ENCODE peak calls at places on chromosomes 11 and 22, in seven cellular contexts. W is sigmoid colon, X is ascending aorta, D is adipocyte, P is IMR-90, B is HCT116, K is prostate gland. R is an unnamed sample. For H3K9me3, the result is how much of the 10 kb centered on the place peaks cover.

GRCh38 chr11:17762309-17762974 is 27.9 kb downstream of the KCNC1 start:
- DNase-seq in D (no peak), W (no peak), K (no peak), B (peak), P (no peak), X (no peak), R (no peak)

GRCh38 chr22:27726726-27727449 is 74.7 kb downstream of the MN1 start:
- DNase-seq in B (no peak), X (peak), P (peak), D (peak), K (no peak), W (peak), R (no peak)

GRCh38 chr11:46215208-46215931 is 62.1 kb upstream of the CREB3L1 start:
- DNase-seq in B (no peak), D (no peak), W (no peak), X (no peak), K (no peak), P (no peak), R (no peak)

GRCh38 chr11:110467556-110467955 is 37.8 kb downstream of the FDX1 start:
- DNase-seq in W (no peak), X (no peak), P (no peak), K (no peak), B (no peak), D (no peak), R (no peak)

GRCh38 chr11:104073950-104074349 is 37.5 kb downstream of the DDI1 start:
- DNase-seq in P (peak), X (no peak), D (no peak), K (no peak), B (no peak), W (no peak), R (no peak)

GRCh38 chr11:708511-708910 is 2.5 kb downstream of the EPS8L2 start:
- DNase-seq in B (no peak), W (no peak), P (no peak), X (no peak), D (no peak), K (no peak), R (no peak)

GRCh38 chr22:44730034-44730433 is 22.3 kb upstream of the ARHGAP8 start:
- DNase-seq in X (no peak), W (no peak), K (no peak), P (no peak), B (no peak), D (no peak), R (no peak)

GRCh38 chr11:96137357-96137756 is 205.6 kb downstream of the MAML2 start:
- DNase-seq in K (no peak), P (no peak), X (no peak), B (no peak), W (no peak), D (no peak), R (no peak)

GRCh38 chr11:16923987-16924386 is 90.2 kb downstream of the PLEKHA7 start:
- DNase-seq in K (no peak), P (no peak), W (no peak), B (no peak), D (no peak), X (no peak), R (no peak)

GRCh38 chr11:122317337-122317736 is 201.3 kb upstream of the BLID start:
- DNase-seq in X (no peak), P (peak), D (peak), B (no peak), W (peak), K (no peak), R (no peak)

GRCh38 chr22:30273196-30273595 is 6.5 kb upstream of the OSM start:
- DNase-seq in P (no peak), B (no peak), K (no peak), X (no peak), W (no peak), D (no peak), R (no peak)

GRCh38 chr11:35247863-35248262 is 108.9 kb downstream of the CD44 start:
- DNase-seq in X (no peak), B (no peak), P (no peak), D (no peak), K (no peak), W (no peak), R (no peak)

GRCh38 chr11:134374171-134374570 is 37.9 kb downstream of the B3GAT1 start:
- DNase-seq in B (no peak), P (no peak), W (peak), K (no peak), D (no peak), X (no peak), R (no peak)

GRCh38 chr11:41413843-41414242 is 45.6 kb downstream of the LRRC4C start:
- DNase-seq in D (no peak), X (no peak), B (no peak), K (no peak), W (no peak), P (no peak), R (no peak)

GRCh38 chr22:17266261-17266971 is 47.2 kb upstream of the ADA2 start:
- DNase-seq in P (no peak), B (no peak), W (no peak), K (no peak), D (no peak), X (no peak), R (no peak)

GRCh38 chr11:115933564-115933963 is 429.3 kb upstream of the CADM1 start:
- DNase-seq in W (no peak), D (no peak), K (no peak), B (no peak), X (no peak), P (no peak), R (no peak)

GRCh38 chr11:66302656-66303055 is 11.0 kb downstream of the TMEM151A start:
- DNase-seq in W (no peak), B (no peak), D (no peak), P (no peak), X (no peak), K (no peak), R (no peak)

GRCh38 chr11:19597194-19597593 is 115.4 kb upstream of the NAV2 start:
- DNase-seq in X (no peak), D (peak), P (peak), K (no peak), B (no peak), W (no peak), R (no peak)

GRCh38 chr11:117916956-117917355 is 12.2 kb downstream of the TMPRSS13 start:
- DNase-seq in W (peak), P (no peak), B (no peak), X (no peak), D (no peak), K (no peak), R (no peak)

GRCh38 chr22:37499006-37499707 is 13.0 kb upstream of the MFNG start:
- DNase-seq in K (no peak), X (no peak), W (no peak), B (no peak), P (no peak), D (no peak), R (no peak)

GRCh38 chr22:23565942-23566715 is 14.0 kb downstream of the IGLL1 start:
- DNase-seq in X (no peak), P (no peak), B (no peak), D (peak), W (peak), K (no peak), R (no peak)

GRCh38 chr22:45129703-45130524 is 33.8 kb upstream of the NUP50 start:
- DNase-seq in X (no peak), W (no peak), K (no peak), B (no peak), P (no peak), D (no peak), R (no peak)

GRCh38 chr11:74702383-74703007 is 28.7 kb downstream of the CHRDL2 start:
- DNase-seq in B (peak), K (no peak), W (peak), P (peak), D (peak), X (no peak), R (peak)

GRCh38 chr11:58334708-58335107 is 24.2 kb downstream of the OR5B17 start:
- DNase-seq in X (no peak), B (peak), K (no peak), P (peak), W (no peak), D (peak), R (no peak)

GRCh38 chr11:58900479-58901420 is 38.5 kb upstream of the GLYATL1 start:
- DNase-seq in P (peak), D (peak), B (peak), K (peak), X (no peak), W (no peak), R (no peak)

GRCh38 chr22:43501951-43502874 is 90.4 kb downstream of the MPPED1 start:
- DNase-seq in W (no peak), B (no peak), K (no peak), P (no peak), D (no peak), X (no peak), R (no peak)
- H3K9me3 ChIP-seq in W (under half), B (under half), K (under half), P (under half), D (under half), X (under half), R (under half)

DNA sequence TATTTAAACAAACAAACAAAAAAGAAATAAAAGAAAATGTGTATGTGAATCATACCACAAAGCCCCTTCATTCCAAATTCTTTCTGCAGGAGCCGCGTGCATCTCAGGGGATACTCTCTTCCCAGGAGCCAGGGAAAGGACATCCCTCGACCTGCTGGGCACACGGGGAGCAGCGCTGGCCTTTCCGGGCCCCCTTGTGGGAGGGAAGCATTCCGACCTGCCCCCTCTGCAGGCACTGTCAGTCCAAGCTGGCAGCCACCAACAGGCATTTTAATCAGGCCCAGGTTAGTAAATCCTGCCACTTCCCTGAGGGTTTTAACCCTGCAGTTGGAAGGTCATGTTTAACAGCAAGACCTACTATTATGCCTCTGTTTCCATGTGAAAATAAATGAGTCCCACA is 391.5 kb downstream of the SHANK2 start:
- DNase-seq in D (no peak), K (no peak), W (no peak), X (no peak), B (no peak), P (no peak), R (no peak)
- H3K9me3 ChIP-seq in D (under half), K (under half), W (under half), X (under half), B (under half), P (under half), R (under half)

DNA sequence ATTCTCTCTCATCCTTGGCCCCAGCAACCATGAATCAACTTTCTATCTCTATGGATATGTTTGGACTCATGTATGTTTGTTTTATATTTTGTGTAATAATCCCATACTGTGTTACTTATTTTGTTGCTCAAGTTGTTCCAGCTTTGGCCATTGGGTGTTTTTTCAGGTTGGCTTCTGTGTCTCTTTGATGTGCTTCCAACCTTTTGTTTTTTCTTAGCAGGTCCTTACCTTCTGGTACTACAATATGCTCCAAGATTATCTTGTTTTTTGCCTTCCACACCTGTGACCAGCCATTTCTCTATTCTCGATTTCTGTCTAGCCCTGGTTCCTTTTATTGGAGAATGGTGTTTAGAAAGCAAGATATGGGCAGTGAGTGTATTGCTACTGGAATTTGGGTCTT is 14.2 kb downstream of the GVQW3 start:
- DNase-seq in X (no peak), K (no peak), W (no peak), B (no peak), P (no peak), D (no peak), R (no peak)
- H3K9me3 ChIP-seq in X (under half), K (under half), W (under half), B (under half), P (under half), D (under half), R (under half)

DNA sequence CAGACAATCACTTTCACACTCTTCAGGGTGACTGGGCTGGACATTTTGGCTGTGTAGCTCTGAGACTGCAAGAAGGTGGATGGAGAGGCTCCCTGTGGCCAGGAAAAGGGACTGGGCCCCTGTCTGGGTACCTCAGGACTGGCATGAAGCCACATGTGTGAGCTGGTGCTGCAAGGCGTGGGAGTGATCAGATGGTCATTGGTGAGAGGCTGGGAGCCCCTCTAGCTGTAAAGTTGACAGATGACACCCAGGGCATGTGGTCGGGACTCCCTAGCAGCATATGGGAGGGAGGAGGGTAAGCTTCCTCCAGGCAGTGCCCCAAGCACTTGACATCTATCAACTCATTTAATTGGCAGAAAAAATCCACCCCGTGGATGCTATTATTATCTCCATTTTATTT is 18.9 kb upstream of the CABP2 start:
- DNase-seq in B (no peak), K (no peak), P (no peak), D (no peak), W (no peak), X (no peak), R (no peak)
- H3K9me3 ChIP-seq in B (under half), K (under half), P (under half), D (under half), W (under half), X (under half), R (under half)

DNA sequence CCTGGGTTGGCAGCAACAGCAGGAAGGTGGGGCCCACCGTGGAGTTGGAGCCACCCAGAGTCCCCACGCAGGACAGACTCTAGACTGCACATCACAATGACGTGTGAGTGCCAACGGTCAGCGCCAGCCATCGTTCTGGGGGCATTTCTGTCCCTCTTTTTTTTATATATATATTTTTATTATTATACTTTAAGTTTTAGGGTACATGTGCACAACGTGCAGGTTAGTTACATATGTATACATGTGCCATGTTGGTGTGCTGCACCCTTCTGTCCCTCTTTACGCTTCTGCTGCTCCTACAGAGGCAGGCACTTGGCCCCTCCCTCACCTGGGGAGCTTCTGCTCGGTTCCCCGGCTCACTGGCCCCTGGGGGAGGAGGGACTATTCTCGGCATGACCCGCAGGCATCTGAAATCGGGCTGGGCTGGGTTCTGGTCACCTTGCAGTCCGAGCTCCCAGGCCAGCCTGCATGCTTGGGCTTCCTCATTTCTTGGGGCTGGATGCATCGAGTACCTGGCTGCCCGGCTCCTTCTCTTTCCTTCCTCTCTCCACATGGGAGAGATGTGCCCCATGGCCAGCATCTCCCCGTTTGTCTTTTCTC is 787.4 kb downstream of the TBC1D22A start:
- DNase-seq in B (no peak), X (no peak), W (no peak), K (no peak), D (no peak), P (no peak), R (no peak)
- H3K9me3 ChIP-seq in B (under half), X (under half), W (under half), K (under half), D (under half), P (under half), R (under half)

GRCh38 chr11:101180481-101180880 is 50.9 kb upstream of the PGR start:
- DNase-seq in B (no peak), D (no peak), K (no peak), P (no peak), X (no peak), W (no peak), R (no peak)

GRCh38 chr11:101176381-101176780 is 46.8 kb upstream of the PGR start:
- DNase-seq in X (no peak), W (no peak), D (no peak), P (no peak), B (no peak), K (no peak), R (no peak)
- H3K9me3 ChIP-seq in X (under half), W (under half), D (under half), P (under half), B (under half), K (under half), R (under half)

DNA sequence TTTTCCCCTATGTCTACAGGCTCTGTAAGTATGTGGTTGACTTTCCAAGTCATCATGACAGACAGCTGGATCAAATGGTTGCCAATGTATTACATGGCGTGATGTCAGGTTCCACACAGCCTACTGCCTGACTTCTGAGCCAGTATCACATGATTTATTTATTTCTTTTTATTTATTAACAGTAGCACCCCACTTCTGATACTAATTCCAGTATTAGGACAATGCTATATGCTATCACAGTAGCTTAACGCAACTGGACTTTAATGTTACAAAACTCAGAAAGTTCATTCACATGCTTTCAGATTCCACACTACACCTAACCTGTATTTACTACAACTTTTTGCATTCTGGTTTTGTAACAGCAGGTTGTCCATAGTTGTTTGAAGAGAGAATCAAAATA is 17.7 kb upstream of the C11orf24 start:
- DNase-seq in K (no peak), W (no peak), P (no peak), B (no peak), X (no peak), D (no peak), R (no peak)
- H3K9me3 ChIP-seq in K (under half), W (under half), P (under half), B (under half), X (under half), D (under half), R (under half)

DNA sequence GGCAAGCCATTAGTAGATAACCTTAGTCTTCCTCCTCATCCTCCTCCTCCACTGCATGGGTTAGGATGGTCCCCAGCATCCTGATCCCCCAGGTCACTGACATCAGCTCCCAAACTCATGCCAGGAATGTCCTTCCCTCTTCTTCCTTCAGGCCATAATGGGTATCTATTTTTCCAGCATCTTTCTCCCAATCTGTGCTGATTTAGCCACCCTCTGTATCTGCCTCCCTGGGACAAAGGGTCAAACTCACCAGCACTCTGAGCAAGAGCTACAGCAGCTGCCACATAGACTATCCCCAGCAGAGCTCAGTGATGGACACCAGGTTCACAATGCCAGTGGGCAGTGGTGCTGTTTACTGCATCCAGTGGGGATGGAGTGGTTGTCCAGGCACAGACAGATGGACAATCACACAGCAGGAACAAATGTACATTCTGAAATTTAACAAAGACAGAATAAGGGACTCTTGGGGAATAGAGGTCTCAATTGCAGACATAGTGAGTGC is 115.2 kb upstream of the TOP3B start:
- DNase-seq in K (no peak), B (no peak), P (no peak), D (no peak), X (no peak), W (no peak), R (no peak)
- H3K9me3 ChIP-seq in K (under half), B (under half), P (under half), D (under half), X (under half), W (under half), R (under half)

DNA sequence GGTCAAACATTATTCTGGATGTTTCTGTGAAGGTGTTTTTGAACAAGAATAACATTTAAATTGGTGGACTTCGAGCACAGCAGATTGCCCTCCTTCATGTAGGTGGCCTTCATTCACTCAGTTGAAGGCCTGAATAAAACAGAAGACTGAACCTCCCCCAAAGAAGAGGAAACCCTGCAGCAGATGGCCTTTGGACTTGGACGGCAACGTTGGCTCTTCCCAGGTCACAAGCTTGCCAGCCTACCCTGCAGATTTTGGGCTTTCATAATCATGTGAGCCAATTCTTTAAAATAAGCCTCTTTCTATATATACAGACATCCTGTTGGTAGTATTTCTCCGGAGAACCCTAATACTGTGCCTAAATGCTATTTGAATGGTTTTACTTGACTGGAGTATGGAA is 432.2 kb upstream of the NARS2 start:
- DNase-seq in K (no peak), P (no peak), X (no peak), B (no peak), D (no peak), W (no peak), R (no peak)
- H3K9me3 ChIP-seq in K (under half), P (under half), X (under half), B (under half), D (under half), W (under half), R (under half)

DNA sequence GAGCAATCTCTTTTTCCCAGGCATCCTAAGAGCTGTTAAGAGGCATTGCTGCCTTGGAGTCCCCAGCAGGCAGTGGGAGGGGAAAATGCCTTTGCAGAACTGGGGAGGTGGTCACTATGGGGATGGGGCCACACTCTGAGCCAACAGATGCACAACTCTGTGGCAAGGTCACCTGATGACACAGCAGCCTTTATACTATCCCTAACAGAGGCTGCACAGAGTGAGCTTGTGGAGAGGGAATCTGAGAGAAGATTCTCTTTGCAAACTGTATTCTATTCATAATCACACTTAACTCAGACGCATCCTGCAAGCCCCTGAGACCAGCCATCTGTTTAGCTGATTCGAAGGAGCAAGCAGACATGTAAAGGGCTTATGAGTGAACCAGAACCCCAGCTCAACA is 49.0 kb upstream of the TTC12 start:
- DNase-seq in X (no peak), P (no peak), D (no peak), B (no peak), W (no peak), K (no peak), R (no peak)
- H3K9me3 ChIP-seq in X (under half), P (under half), D (under half), B (under half), W (under half), K (under half), R (under half)